ENCODE peak calls at places on chromosomes 13 and 19, in six cellular contexts. C, E, M, G, P and A are unnamed samples. For H3K4me1, the result is how much of the 10 kb centered on the place peaks cover.

GRCh38 chr19:16325671-16326400 is 1.2 kb downstream of the KLF2 start:
- DNase-seq in C (peak), E (no peak), M (peak), G (peak), P (no peak), A (peak)

GRCh38 chr19:30712428-30713151 is 340.4 kb downstream of the ZNF536 start:
- DNase-seq in C (no peak), E (no peak), M (no peak), G (no peak), P (no peak), A (no peak)

GRCh38 chr19:38152461-38153379 is 71.3 kb downstream of the DPF1 start:
- DNase-seq in C (no peak), E (peak), M (no peak), G (no peak), P (no peak), A (no peak)

GRCh38 chr19:12676384-12676792 is 5.3 kb downstream of the DHPS start:
- DNase-seq in C (peak), E (peak), M (peak), G (peak), P (peak), A (peak)

GRCh38 chr13:67175836-67176235 is 54.3 kb downstream of the PCDH9 start:
- DNase-seq in C (no peak), E (no peak), M (no peak), G (no peak), P (no peak), A (no peak)

GRCh38 chr19:32558607-32559228 is 22.3 kb upstream of the PDCD5 start:
- DNase-seq in C (no peak), E (no peak), M (no peak), G (no peak), P (peak), A (no peak)

GRCh38 chr13:90445179-90445578 is 902.3 kb upstream of the MIR17HG start:
- DNase-seq in C (no peak), E (peak), M (no peak), G (no peak), P (no peak), A (peak)

GRCh38 chr13:114130131-114130707 is 2.2 kb downstream of the RASA3 start:
- DNase-seq in C (peak), E (no peak), M (no peak), G (no peak), P (no peak), A (no peak)

GRCh38 chr19:4294389-4294788 is 7.8 kb downstream of the TMIGD2 start:
- DNase-seq in C (no peak), E (no peak), M (no peak), G (no peak), P (no peak), A (no peak)

GRCh38 chr19:58380037-58380735 is 644 bp downstream of the ZNF837 start:
- DNase-seq in C (no peak), E (no peak), M (no peak), G (no peak), P (no peak), A (no peak)

GRCh38 chr19:31253816-31254551 is 95.3 kb downstream of the TSHZ3 start:
- DNase-seq in C (no peak), E (peak), M (no peak), G (no peak), P (no peak), A (no peak)

GRCh38 chr19:15124572-15125231 is 17.5 kb downstream of the SYDE1 start:
- DNase-seq in C (peak), E (no peak), M (peak), G (peak), P (peak), A (peak)

GRCh38 chr19:4897146-4897545 is 5.5 kb downstream of the ARRDC5 start:
- DNase-seq in C (no peak), E (no peak), M (no peak), G (no peak), P (no peak), A (no peak)

GRCh38 chr19:43450545-43450997 is 14.8 kb downstream of the LYPD3 start:
- DNase-seq in C (no peak), E (peak), M (no peak), G (no peak), P (no peak), A (no peak)

GRCh38 chr19:55165952-55166529 is 372 bp downstream of the DNAAF3 start:
- DNase-seq in C (no peak), E (peak), M (peak), G (peak), P (peak), A (no peak)

GRCh38 chr19:3580156-3580955 is 4.9 kb upstream of the GIPC3 start:
- DNase-seq in C (no peak), E (peak), M (no peak), G (no peak), P (peak), A (no peak)

GRCh38 chr19:29622191-29623070 is 16.3 kb downstream of the POP4 start:
- DNase-seq in C (no peak), E (no peak), M (no peak), G (no peak), P (no peak), A (no peak)

GRCh38 chr19:51688665-51689571 is 4.2 kb upstream of the SPACA6 start:
- DNase-seq in C (peak), E (peak), M (peak), G (peak), P (no peak), A (peak)

GRCh38 chr13:76884167-76884566 is 2.0 kb downstream of the KCTD12 start:
- DNase-seq in C (peak), E (peak), M (no peak), G (no peak), P (no peak), A (peak)

GRCh38 chr19:16915135-16915534 is 26.3 kb downstream of the F2RL3 start:
- DNase-seq in C (no peak), E (no peak), M (no peak), G (no peak), P (no peak), A (no peak)

GRCh38 chr19:44002212-44002565 is 568 bp upstream of the ZNF230 start:
- DNase-seq in C (no peak), E (no peak), M (no peak), G (no peak), P (no peak), A (no peak)

GRCh38 chr13:49627831-49628652 is at the start of gene ARL11:
- DNase-seq in C (peak), E (no peak), M (no peak), G (no peak), P (peak), A (peak)

GRCh38 chr19:10894911-10895213 is 23.5 kb downstream of the CARM1 start:
- DNase-seq in C (no peak), E (no peak), M (no peak), G (no peak), P (no peak), A (no peak)

GRCh38 chr13:44399045-44399444 is 25.4 kb downstream of the SERP2 start:
- DNase-seq in C (no peak), E (no peak), M (no peak), G (no peak), P (no peak), A (no peak)

GRCh38 chr19:35295792-35296462 is 4.0 kb downstream of the MAG start:
- DNase-seq in C (no peak), E (no peak), M (no peak), G (no peak), P (peak), A (no peak)

GRCh38 chr13:80654638-80655249 is 313.8 kb upstream of the SPRY2 start:
- DNase-seq in C (peak), E (no peak), M (peak), G (peak), P (no peak), A (peak)

GRCh38 chr13:79287994-79288795 is 117.9 kb downstream of the RBM26 start:
- DNase-seq in C (no peak), E (no peak), M (no peak), G (no peak), P (no peak), A (no peak)

GRCh38 chr13:70310720-70311119 is 202.5 kb upstream of the KLHL1 start:
- DNase-seq in C (no peak), E (peak), M (peak), G (no peak), P (peak), A (no peak)

GRCh38 chr13:105445793-105446192 is 1089.7 kb downstream of the EFNB2 start:
- DNase-seq in C (no peak), E (peak), M (no peak), G (no peak), P (no peak), A (no peak)

GRCh38 chr13:74555291-74556001 is 421.2 kb upstream of the KLF12 start:
- DNase-seq in C (no peak), E (no peak), M (no peak), G (no peak), P (no peak), A (no peak)

GRCh38 chr19:14561832-14562351 is 10.0 kb downstream of the NDUFB7 start:
- DNase-seq in C (no peak), E (peak), M (peak), G (peak), P (no peak), A (peak)

GRCh38 chr13:34391071-34391470 is 551.0 kb upstream of the NBEA start:
- DNase-seq in C (no peak), E (peak), M (no peak), G (no peak), P (no peak), A (no peak)

GRCh38 chr19:4877753-4878490 is 10.5 kb upstream of the PLIN3 start:
- DNase-seq in C (no peak), E (no peak), M (no peak), G (peak), P (no peak), A (peak)

GRCh38 chr19:15417699-15418098 is 1.1 kb downstream of the AKAP8L start:
- DNase-seq in C (no peak), E (no peak), M (no peak), G (no peak), P (no peak), A (peak)

GRCh38 chr13:108917581-108917980 is 288.2 kb downstream of the MYO16 start:
- DNase-seq in C (no peak), E (peak), M (no peak), G (no peak), P (no peak), A (no peak)

GRCh38 chr19:17035842-17036424 is 9.3 kb upstream of the CPAMD8 start:
- DNase-seq in C (peak), E (no peak), M (no peak), G (no peak), P (no peak), A (peak)

GRCh38 chr13:75196112-75196855 is 285.7 kb downstream of the TBC1D4 start:
- DNase-seq in C (no peak), E (peak), M (no peak), G (no peak), P (no peak), A (no peak)

GRCh38 chr19:5395541-5395940 is 54.9 kb upstream of the PTPRS start:
- DNase-seq in C (no peak), E (no peak), M (no peak), G (no peak), P (no peak), A (no peak)

GRCh38 chr13:46605089-46605488 is 52.1 kb downstream of the LRCH1 start:
- DNase-seq in C (no peak), E (no peak), M (no peak), G (no peak), P (no peak), A (no peak)
- H3K4me1 ChIP-seq in C (half or more), E (under half), M (under half), G (under half), P (under half), A (under half)

GRCh38 chr13:39217471-39217870 is 179.2 kb downstream of the NHLRC3 start:
- DNase-seq in C (no peak), E (no peak), M (no peak), G (no peak), P (no peak), A (no peak)
- H3K4me1 ChIP-seq in C (under half), E (under half), M (under half), G (under half), P (under half), A (under half)

GRCh38 chr19:2242092-2242537 is 5.5 kb downstream of the SF3A2 start:
- DNase-seq in C (no peak), E (no peak), M (no peak), G (peak), P (no peak), A (no peak)

GRCh38 chr19:2239173-2239572 is 2.5 kb downstream of the SF3A2 start:
- DNase-seq in C (no peak), E (no peak), M (no peak), G (peak), P (no peak), A (no peak)

GRCh38 chr19:2242811-2243210 is 6.2 kb downstream of the SF3A2 start:
- DNase-seq in C (no peak), E (no peak), M (no peak), G (no peak), P (no peak), A (no peak)

GRCh38 chr19:2239771-2240770 is 3.4 kb downstream of the SF3A2 start:
- DNase-seq in C (no peak), E (peak), M (no peak), G (peak), P (no peak), A (no peak)

DNA sequence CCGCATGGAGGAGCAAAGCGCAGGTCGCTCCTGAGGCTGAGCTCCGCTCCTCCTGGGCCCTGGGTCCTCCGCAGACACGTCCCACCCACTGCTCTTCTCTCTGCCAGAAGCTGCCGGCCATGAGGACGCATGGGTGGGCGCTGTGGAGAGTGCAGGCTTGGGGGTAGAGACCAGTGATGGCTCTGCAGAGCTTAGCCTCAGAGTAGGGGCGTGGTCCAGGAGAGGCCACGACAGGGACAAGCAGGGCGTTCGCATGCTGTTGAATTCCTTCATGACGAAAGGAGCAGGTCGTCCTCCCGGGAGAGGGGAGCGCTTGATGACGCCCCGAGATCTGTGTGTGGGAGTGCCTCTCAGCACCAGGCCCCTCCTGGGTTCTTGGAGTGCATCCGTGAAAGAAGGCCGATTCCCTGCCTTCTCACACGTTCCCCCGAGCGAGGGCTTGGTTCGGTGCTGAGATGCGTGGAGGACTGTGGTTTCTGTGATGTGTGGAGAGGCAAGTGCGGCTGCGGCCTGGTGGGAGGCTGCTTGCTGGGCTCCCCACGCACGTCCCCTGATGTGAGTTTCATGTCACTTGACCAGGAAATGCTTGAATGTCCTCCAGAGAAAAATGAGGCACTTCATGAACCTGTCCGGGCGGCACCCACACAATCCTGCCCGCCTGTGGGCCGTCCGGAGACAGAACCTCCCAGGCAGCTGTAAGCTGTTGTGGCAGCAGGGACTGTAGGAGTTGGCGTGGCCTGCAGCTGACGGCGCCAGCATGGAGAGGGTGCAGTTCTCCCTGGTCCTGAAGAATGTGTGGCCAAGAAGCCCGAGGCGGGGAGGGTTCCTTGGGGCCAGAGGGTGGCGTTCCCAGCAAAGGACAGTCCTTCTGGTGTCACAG is 4.5 kb downstream of the SF3A2 start:
- DNase-seq in C (peak), E (no peak), M (no peak), G (peak), P (no peak), A (no peak)
- H3K4me1 ChIP-seq in C (half or more), E (under half), M (half or more), G (under half), P (under half), A (under half)

DNA sequence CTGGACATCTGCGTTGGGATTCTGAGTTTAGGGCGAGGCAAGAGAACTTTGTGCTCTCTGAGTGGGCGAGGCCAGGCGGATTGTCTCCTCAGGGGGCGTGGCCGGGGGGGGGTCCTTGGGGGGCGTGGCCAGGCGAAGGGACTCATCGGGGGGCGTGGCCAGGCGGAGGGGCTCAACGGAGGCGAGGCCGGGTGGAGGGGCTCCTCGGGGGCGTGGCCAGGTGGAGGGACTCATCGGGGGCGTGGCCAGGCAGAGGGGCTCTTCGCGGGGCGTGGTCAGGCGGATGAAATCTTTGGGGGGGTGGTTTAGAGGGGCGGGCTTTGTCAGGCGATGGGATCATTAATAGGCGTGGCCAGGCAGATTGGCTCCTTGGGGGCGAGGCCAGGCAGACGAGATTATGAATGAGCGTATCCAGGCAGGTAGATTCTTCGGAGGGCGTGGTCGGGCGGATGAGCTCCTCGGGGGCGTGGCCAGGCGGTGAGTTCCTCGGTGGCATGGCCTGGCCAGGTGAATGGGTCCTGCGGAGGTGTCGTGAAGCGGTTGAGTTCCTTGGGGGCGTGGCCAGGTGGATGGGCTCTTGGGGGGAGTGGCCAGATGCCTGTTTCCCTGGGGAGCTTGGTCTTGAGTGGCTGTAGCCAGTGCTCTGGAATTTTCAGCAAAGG is 10.3 kb upstream of the CACNG7 start:
- DNase-seq in C (no peak), E (no peak), M (no peak), G (peak), P (no peak), A (no peak)
- H3K4me1 ChIP-seq in C (under half), E (under half), M (under half), G (under half), P (under half), A (under half)